ENCODE peak calls at places on chromosomes 6 and 20, in eight cellular contexts. One of them, this sample, is unnamed.

GRCh38 chr6:159252955-159253508 is 83.8 kb downstream of the FNDC1 start:
- DNase-seq in heart left ventricle: no peak
- DNase-seq in progenitor cell of endocrine pancreas: no peak
- DNase-seq in activated T-helper 1 cell treated with anti-CD3 and anti-CD28 coated beads, Interleukin-2, amount 50 U/mL, for 16 hours: no peak
- DNase-seq in type B pancreatic cell: no peak
- DNase-seq in DMS153: peak
- DNase-seq in cardiac fibroblast: peak
- DNase-seq in KBM-7: peak
- DNase-seq in this sample: no peak

GRCh38 chr20:53879048-53879684 is 191.2 kb downstream of the BCAS1 start:
- DNase-seq in heart left ventricle: no peak
- DNase-seq in progenitor cell of endocrine pancreas: no peak
- DNase-seq in activated T-helper 1 cell treated with anti-CD3 and anti-CD28 coated beads, Interleukin-2, amount 50 U/mL, for 16 hours: no peak
- DNase-seq in type B pancreatic cell: no peak
- DNase-seq in DMS153: no peak
- DNase-seq in cardiac fibroblast: no peak
- DNase-seq in KBM-7: no peak
- DNase-seq in this sample: no peak

GRCh38 chr6:30100585-30101422 is 12.1 kb downstream of the TRIM31 start:
- DNase-seq in heart left ventricle: peak
- DNase-seq in progenitor cell of endocrine pancreas: no peak
- DNase-seq in activated T-helper 1 cell treated with anti-CD3 and anti-CD28 coated beads, Interleukin-2, amount 50 U/mL, for 16 hours: no peak
- DNase-seq in type B pancreatic cell: no peak
- DNase-seq in DMS153: no peak
- DNase-seq in cardiac fibroblast: no peak
- DNase-seq in KBM-7: peak
- DNase-seq in this sample: no peak

GRCh38 chr20:41279546-41280225 is 37.8 kb downstream of the ZHX3 start:
- DNase-seq in heart left ventricle: no peak
- DNase-seq in progenitor cell of endocrine pancreas: no peak
- DNase-seq in activated T-helper 1 cell treated with anti-CD3 and anti-CD28 coated beads, Interleukin-2, amount 50 U/mL, for 16 hours: no peak
- DNase-seq in type B pancreatic cell: no peak
- DNase-seq in DMS153: no peak
- DNase-seq in cardiac fibroblast: no peak
- DNase-seq in KBM-7: peak
- DNase-seq in this sample: no peak

GRCh38 chr6:81933648-81934047 is 181.2 kb upstream of the TENT5A start:
- DNase-seq in heart left ventricle: no peak
- DNase-seq in progenitor cell of endocrine pancreas: no peak
- DNase-seq in activated T-helper 1 cell treated with anti-CD3 and anti-CD28 coated beads, Interleukin-2, amount 50 U/mL, for 16 hours: no peak
- DNase-seq in type B pancreatic cell: no peak
- DNase-seq in DMS153: no peak
- DNase-seq in cardiac fibroblast: no peak
- DNase-seq in KBM-7: no peak
- DNase-seq in this sample: no peak

GRCh38 chr6:70973591-70973990 is 16.7 kb upstream of the B3GAT2 start:
- DNase-seq in heart left ventricle: no peak
- DNase-seq in progenitor cell of endocrine pancreas: no peak
- DNase-seq in activated T-helper 1 cell treated with anti-CD3 and anti-CD28 coated beads, Interleukin-2, amount 50 U/mL, for 16 hours: no peak
- DNase-seq in type B pancreatic cell: no peak
- DNase-seq in DMS153: no peak
- DNase-seq in cardiac fibroblast: no peak
- DNase-seq in KBM-7: no peak
- DNase-seq in this sample: no peak

GRCh38 chr6:1527098-1527497 is 82.6 kb upstream of the FOXC1 start:
- DNase-seq in heart left ventricle: peak
- DNase-seq in progenitor cell of endocrine pancreas: no peak
- DNase-seq in activated T-helper 1 cell treated with anti-CD3 and anti-CD28 coated beads, Interleukin-2, amount 50 U/mL, for 16 hours: no peak
- DNase-seq in type B pancreatic cell: no peak
- DNase-seq in DMS153: peak
- DNase-seq in cardiac fibroblast: peak
- DNase-seq in KBM-7: peak
- DNase-seq in this sample: no peak

GRCh38 chr20:57102160-57102559 is 164.3 kb downstream of the BMP7 start:
- DNase-seq in heart left ventricle: no peak
- DNase-seq in progenitor cell of endocrine pancreas: no peak
- DNase-seq in activated T-helper 1 cell treated with anti-CD3 and anti-CD28 coated beads, Interleukin-2, amount 50 U/mL, for 16 hours: no peak
- DNase-seq in type B pancreatic cell: no peak
- DNase-seq in DMS153: no peak
- DNase-seq in cardiac fibroblast: no peak
- DNase-seq in KBM-7: no peak
- DNase-seq in this sample: no peak

GRCh38 chr20:49582413-49583334 is 14.7 kb upstream of the PTGIS start:
- DNase-seq in heart left ventricle: no peak
- DNase-seq in progenitor cell of endocrine pancreas: no peak
- DNase-seq in activated T-helper 1 cell treated with anti-CD3 and anti-CD28 coated beads, Interleukin-2, amount 50 U/mL, for 16 hours: no peak
- DNase-seq in type B pancreatic cell: no peak
- DNase-seq in DMS153: no peak
- DNase-seq in cardiac fibroblast: no peak
- DNase-seq in KBM-7: no peak
- DNase-seq in this sample: no peak

GRCh38 chr6:44265843-44266233 is 487 bp upstream of the NFKBIE start:
- DNase-seq in heart left ventricle: no peak
- DNase-seq in progenitor cell of endocrine pancreas: no peak
- DNase-seq in activated T-helper 1 cell treated with anti-CD3 and anti-CD28 coated beads, Interleukin-2, amount 50 U/mL, for 16 hours: no peak
- DNase-seq in type B pancreatic cell: no peak
- DNase-seq in DMS153: no peak
- DNase-seq in cardiac fibroblast: no peak
- DNase-seq in KBM-7: no peak
- DNase-seq in this sample: no peak

GRCh38 chr6:29926795-29927427 is 15.4 kb upstream of the HLA-A start:
- DNase-seq in heart left ventricle: peak
- DNase-seq in progenitor cell of endocrine pancreas: no peak
- DNase-seq in activated T-helper 1 cell treated with anti-CD3 and anti-CD28 coated beads, Interleukin-2, amount 50 U/mL, for 16 hours: peak
- DNase-seq in type B pancreatic cell: no peak
- DNase-seq in DMS153: peak
- DNase-seq in cardiac fibroblast: peak
- DNase-seq in KBM-7: peak
- DNase-seq in this sample: no peak

GRCh38 chr6:74651948-74652347 is 553.9 kb downstream of the COL12A1 start:
- DNase-seq in heart left ventricle: no peak
- DNase-seq in progenitor cell of endocrine pancreas: no peak
- DNase-seq in activated T-helper 1 cell treated with anti-CD3 and anti-CD28 coated beads, Interleukin-2, amount 50 U/mL, for 16 hours: no peak
- DNase-seq in type B pancreatic cell: no peak
- DNase-seq in DMS153: no peak
- DNase-seq in cardiac fibroblast: peak
- DNase-seq in KBM-7: no peak
- DNase-seq in this sample: no peak

GRCh38 chr20:13341737-13342393 is 120.8 kb downstream of the ISM1 start:
- DNase-seq in heart left ventricle: no peak
- DNase-seq in progenitor cell of endocrine pancreas: no peak
- DNase-seq in activated T-helper 1 cell treated with anti-CD3 and anti-CD28 coated beads, Interleukin-2, amount 50 U/mL, for 16 hours: no peak
- DNase-seq in type B pancreatic cell: no peak
- DNase-seq in DMS153: no peak
- DNase-seq in cardiac fibroblast: no peak
- DNase-seq in KBM-7: no peak
- DNase-seq in this sample: no peak

GRCh38 chr6:46410330-46410953 is 80.8 kb downstream of the RCAN2 start:
- DNase-seq in heart left ventricle: peak
- DNase-seq in progenitor cell of endocrine pancreas: no peak
- DNase-seq in activated T-helper 1 cell treated with anti-CD3 and anti-CD28 coated beads, Interleukin-2, amount 50 U/mL, for 16 hours: no peak
- DNase-seq in type B pancreatic cell: no peak
- DNase-seq in DMS153: peak
- DNase-seq in cardiac fibroblast: peak
- DNase-seq in KBM-7: peak
- DNase-seq in this sample: peak

GRCh38 chr20:36802326-36803223 is 29.0 kb upstream of the DSN1 start:
- DNase-seq in heart left ventricle: no peak
- DNase-seq in progenitor cell of endocrine pancreas: no peak
- DNase-seq in activated T-helper 1 cell treated with anti-CD3 and anti-CD28 coated beads, Interleukin-2, amount 50 U/mL, for 16 hours: no peak
- DNase-seq in type B pancreatic cell: no peak
- DNase-seq in DMS153: no peak
- DNase-seq in cardiac fibroblast: peak
- DNase-seq in KBM-7: no peak
- DNase-seq in this sample: no peak

GRCh38 chr20:37777556-37777955 is 83.7 kb downstream of the CTNNBL1 start:
- DNase-seq in heart left ventricle: no peak
- DNase-seq in progenitor cell of endocrine pancreas: no peak
- DNase-seq in activated T-helper 1 cell treated with anti-CD3 and anti-CD28 coated beads, Interleukin-2, amount 50 U/mL, for 16 hours: no peak
- DNase-seq in type B pancreatic cell: no peak
- DNase-seq in DMS153: no peak
- DNase-seq in cardiac fibroblast: peak
- DNase-seq in KBM-7: no peak
- DNase-seq in this sample: no peak

GRCh38 chr6:129253731-129254130 is 370.8 kb downstream of the LAMA2 start:
- DNase-seq in heart left ventricle: no peak
- DNase-seq in progenitor cell of endocrine pancreas: no peak
- DNase-seq in activated T-helper 1 cell treated with anti-CD3 and anti-CD28 coated beads, Interleukin-2, amount 50 U/mL, for 16 hours: no peak
- DNase-seq in type B pancreatic cell: no peak
- DNase-seq in DMS153: no peak
- DNase-seq in cardiac fibroblast: no peak
- DNase-seq in KBM-7: no peak
- DNase-seq in this sample: no peak

GRCh38 chr6:155958550-155958949 is 502.9 kb upstream of the NOX3 start:
- DNase-seq in heart left ventricle: no peak
- DNase-seq in progenitor cell of endocrine pancreas: no peak
- DNase-seq in activated T-helper 1 cell treated with anti-CD3 and anti-CD28 coated beads, Interleukin-2, amount 50 U/mL, for 16 hours: no peak
- DNase-seq in type B pancreatic cell: no peak
- DNase-seq in DMS153: no peak
- DNase-seq in cardiac fibroblast: no peak
- DNase-seq in KBM-7: no peak
- DNase-seq in this sample: no peak

GRCh38 chr20:63284544-63284949 is 8.4 kb upstream of the COL20A1 start:
- DNase-seq in heart left ventricle: peak
- DNase-seq in progenitor cell of endocrine pancreas: no peak
- DNase-seq in activated T-helper 1 cell treated with anti-CD3 and anti-CD28 coated beads, Interleukin-2, amount 50 U/mL, for 16 hours: no peak
- DNase-seq in type B pancreatic cell: no peak
- DNase-seq in DMS153: no peak
- DNase-seq in cardiac fibroblast: no peak
- DNase-seq in KBM-7: no peak
- DNase-seq in this sample: no peak

GRCh38 chr6:20211941-20212391 is 303 bp downstream of the MBOAT1 start:
- DNase-seq in heart left ventricle: no peak
- DNase-seq in progenitor cell of endocrine pancreas: no peak
- DNase-seq in activated T-helper 1 cell treated with anti-CD3 and anti-CD28 coated beads, Interleukin-2, amount 50 U/mL, for 16 hours: peak
- DNase-seq in type B pancreatic cell: peak
- DNase-seq in DMS153: peak
- DNase-seq in cardiac fibroblast: peak
- DNase-seq in KBM-7: no peak
- DNase-seq in this sample: no peak

GRCh38 chr6:110951986-110952794 is 6.3 kb upstream of the GTF3C6 start:
- DNase-seq in heart left ventricle: no peak
- DNase-seq in progenitor cell of endocrine pancreas: no peak
- DNase-seq in activated T-helper 1 cell treated with anti-CD3 and anti-CD28 coated beads, Interleukin-2, amount 50 U/mL, for 16 hours: no peak
- DNase-seq in type B pancreatic cell: no peak
- DNase-seq in DMS153: no peak
- DNase-seq in cardiac fibroblast: peak
- DNase-seq in KBM-7: no peak
- DNase-seq in this sample: peak

GRCh38 chr6:107436881-107437280 is 22.5 kb downstream of the PDSS2 start:
- DNase-seq in heart left ventricle: no peak
- DNase-seq in progenitor cell of endocrine pancreas: no peak
- DNase-seq in activated T-helper 1 cell treated with anti-CD3 and anti-CD28 coated beads, Interleukin-2, amount 50 U/mL, for 16 hours: no peak
- DNase-seq in type B pancreatic cell: no peak
- DNase-seq in DMS153: no peak
- DNase-seq in cardiac fibroblast: no peak
- DNase-seq in KBM-7: no peak
- DNase-seq in this sample: no peak

GRCh38 chr6:8065519-8065911 is 1.3 kb upstream of the BLOC1S5 start:
- DNase-seq in heart left ventricle: no peak
- DNase-seq in progenitor cell of endocrine pancreas: no peak
- DNase-seq in activated T-helper 1 cell treated with anti-CD3 and anti-CD28 coated beads, Interleukin-2, amount 50 U/mL, for 16 hours: no peak
- DNase-seq in type B pancreatic cell: no peak
- DNase-seq in DMS153: no peak
- DNase-seq in cardiac fibroblast: no peak
- DNase-seq in KBM-7: no peak
- DNase-seq in this sample: no peak

GRCh38 chr6:24228681-24229255 is 102.8 kb downstream of the NRSN1 start:
- DNase-seq in heart left ventricle: no peak
- DNase-seq in progenitor cell of endocrine pancreas: no peak
- DNase-seq in activated T-helper 1 cell treated with anti-CD3 and anti-CD28 coated beads, Interleukin-2, amount 50 U/mL, for 16 hours: no peak
- DNase-seq in type B pancreatic cell: no peak
- DNase-seq in DMS153: no peak
- DNase-seq in cardiac fibroblast: peak
- DNase-seq in KBM-7: peak
- DNase-seq in this sample: no peak

GRCh38 chr20:21096321-21097043 is 9.7 kb downstream of the LINC00237 start:
- DNase-seq in heart left ventricle: no peak
- DNase-seq in progenitor cell of endocrine pancreas: no peak
- DNase-seq in activated T-helper 1 cell treated with anti-CD3 and anti-CD28 coated beads, Interleukin-2, amount 50 U/mL, for 16 hours: no peak
- DNase-seq in type B pancreatic cell: no peak
- DNase-seq in DMS153: peak
- DNase-seq in cardiac fibroblast: peak
- DNase-seq in KBM-7: no peak
- DNase-seq in this sample: peak

GRCh38 chr6:53358440-53359087 is 9.8 kb upstream of the ELOVL5 start:
- DNase-seq in heart left ventricle: no peak
- DNase-seq in progenitor cell of endocrine pancreas: no peak
- DNase-seq in activated T-helper 1 cell treated with anti-CD3 and anti-CD28 coated beads, Interleukin-2, amount 50 U/mL, for 16 hours: no peak
- DNase-seq in type B pancreatic cell: no peak
- DNase-seq in DMS153: no peak
- DNase-seq in cardiac fibroblast: no peak
- DNase-seq in KBM-7: peak
- DNase-seq in this sample: no peak

GRCh38 chr6:26516481-26517427 is 16.7 kb downstream of the BTN1A1 start:
- DNase-seq in heart left ventricle: no peak
- DNase-seq in progenitor cell of endocrine pancreas: no peak
- DNase-seq in activated T-helper 1 cell treated with anti-CD3 and anti-CD28 coated beads, Interleukin-2, amount 50 U/mL, for 16 hours: no peak
- DNase-seq in type B pancreatic cell: no peak
- DNase-seq in DMS153: no peak
- DNase-seq in cardiac fibroblast: no peak
- DNase-seq in KBM-7: no peak
- DNase-seq in this sample: no peak

GRCh38 chr6:101486124-101486523 is 92.6 kb downstream of the GRIK2 start:
- DNase-seq in heart left ventricle: no peak
- DNase-seq in progenitor cell of endocrine pancreas: no peak
- DNase-seq in activated T-helper 1 cell treated with anti-CD3 and anti-CD28 coated beads, Interleukin-2, amount 50 U/mL, for 16 hours: no peak
- DNase-seq in type B pancreatic cell: no peak
- DNase-seq in DMS153: no peak
- DNase-seq in cardiac fibroblast: no peak
- DNase-seq in KBM-7: no peak
- DNase-seq in this sample: no peak

This sample was measured in LNCaP clone FGC.